ENCODE peak calls at places on chromosomes 4 and X, in four cellular contexts. R is colonic mucosa, B is tibial artery, Y is A549. F is an unnamed sample. For H3K4me1, the result is how much of the 10 kb centered on the place peaks cover.

GRCh38 chr4:114598191-114599121 is at the start of gene UGT8:
- DNase-seq in R (peak), Y (peak), B (no peak), F (no peak)

GRCh38 chr4:680565-680930 is 6.2 kb downstream of the MYL5 start:
- DNase-seq in Y (no peak), R (no peak), B (no peak), F (no peak)

GRCh38 chrX:107290019-107290418 is 83.6 kb downstream of the DNAAF6 start:
- DNase-seq in R (no peak), Y (no peak), B (no peak), F (no peak)

GRCh38 chr4:169621754-169622481 is 1.5 kb downstream of the CLCN3 start:
- DNase-seq in Y (peak), R (no peak), B (no peak), F (peak)

GRCh38 chr4:137541866-137542648 is 9.8 kb upstream of the PCDH18 start:
- DNase-seq in R (no peak), B (no peak), Y (no peak), F (no peak)

GRCh38 chr4:113452868-113453620 is 308.5 kb downstream of the CAMK2D start:
- DNase-seq in Y (peak), R (no peak), B (no peak), F (no peak)

GRCh38 chr4:129453524-129453923 is 357.6 kb downstream of the C4orf33 start:
- DNase-seq in R (no peak), B (no peak), Y (no peak), F (no peak)

GRCh38 chr4:29240641-29241040 is 1479.5 kb upstream of the PCDH7 start:
- DNase-seq in Y (no peak), B (no peak), R (no peak), F (no peak)

GRCh38 chr4:80136238-80136637 is 61.1 kb upstream of the PRDM8 start:
- DNase-seq in B (no peak), R (no peak), Y (no peak), F (no peak)

GRCh38 chr4:118682928-118683327 is 2.3 kb upstream of the METTL14 start:
- DNase-seq in B (no peak), Y (peak), R (no peak), F (peak)

GRCh38 chrX:100072286-100072685 is 337.8 kb downstream of the PCDH19 start:
- DNase-seq in R (no peak), B (no peak), Y (no peak), F (no peak)

GRCh38 chr4:22391548-22391947 is 124.3 kb downstream of the ADGRA3 start:
- DNase-seq in B (no peak), R (no peak), Y (no peak), F (no peak)

GRCh38 chr4:152462715-152463114 is 73.2 kb downstream of the FBXW7 start:
- DNase-seq in Y (no peak), B (no peak), R (no peak), F (no peak)
- H3K4me1 ChIP-seq in Y (under half), B (under half), R (under half), F (under half)

DNA sequence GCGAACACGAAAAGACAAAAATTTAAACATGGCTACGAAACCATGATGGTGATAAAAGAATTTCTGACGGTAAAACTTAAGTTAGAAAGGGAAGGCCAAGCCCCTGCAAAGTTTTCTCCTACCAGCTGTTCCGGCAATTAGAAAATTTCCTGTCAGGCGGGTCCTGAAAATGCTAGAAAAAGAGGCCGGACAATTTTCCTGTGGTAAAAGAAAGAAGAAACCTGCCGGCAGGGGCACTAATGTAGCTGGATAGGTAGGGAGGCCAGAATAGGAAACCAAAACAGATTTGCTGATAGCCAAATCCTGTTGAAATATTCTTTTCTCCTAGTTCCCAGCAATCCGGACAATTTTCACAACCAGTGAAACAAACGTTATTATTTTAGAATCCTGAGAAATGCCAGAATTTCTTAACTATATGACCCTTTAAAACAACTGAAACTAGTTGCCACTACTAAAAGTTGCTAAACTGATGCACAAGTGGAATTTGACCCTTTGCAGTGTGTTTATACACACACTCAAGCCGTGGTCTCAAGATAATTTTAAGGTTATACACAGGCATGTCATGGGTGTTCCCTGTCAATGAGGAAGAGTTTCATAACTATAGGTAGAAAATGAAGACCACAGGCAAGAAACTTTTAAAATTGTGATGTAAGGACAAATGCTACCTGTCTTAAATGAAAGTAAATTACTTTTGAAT is 47.8 kb downstream of the RPS6KA3 start:
- DNase-seq in R (peak), Y (peak), B (peak), F (no peak)
- TF ChIP-seq CTCF in R (no peak), Y (peak), B (no peak), F (no peak)

GRCh38 chr4:184856277-184856609 is 30.5 kb upstream of the ACSL1 start:
- DNase-seq in Y (no peak), B (no peak), R (no peak), F (no peak)
- H3K27ac ChIP-seq in Y (no peak), B (no peak), R (no peak), F (no peak)

DNA sequence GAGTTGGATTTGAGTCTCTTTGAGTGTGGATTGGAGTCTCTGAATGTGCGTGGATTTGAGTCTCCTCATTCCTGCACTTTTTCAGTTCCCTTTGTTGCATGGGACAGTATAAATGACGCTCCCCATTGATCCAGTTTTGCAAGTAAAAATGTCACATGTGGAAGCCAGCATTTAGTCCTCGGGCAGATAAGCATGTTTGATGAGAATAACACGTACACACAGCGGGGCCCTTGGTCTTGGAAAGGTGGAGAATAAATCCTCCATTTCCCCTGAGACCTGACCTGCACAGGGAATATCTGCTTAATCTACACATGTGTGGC is 8.1 kb downstream of the P2RY8 start:
- DNase-seq in R (no peak), B (no peak), Y (no peak), F (no peak)
- H3K4me1 ChIP-seq in R (under half), B (under half), Y (under half), F (under half)

GRCh38 chrX:19658030-19658429 is 142.7 kb upstream of the MAP3K15 start:
- DNase-seq in Y (no peak), R (no peak), B (no peak), F (no peak)

GRCh38 chrX:19655032-19655431 is 139.7 kb upstream of the MAP3K15 start:
- DNase-seq in B (no peak), R (no peak), Y (no peak), F (no peak)

GRCh38 chrX:19661977-19662376 is 146.7 kb upstream of the MAP3K15 start:
- DNase-seq in B (no peak), R (no peak), Y (no peak), F (no peak)

GRCh38 chrX:19660604-19661003 is 145.3 kb upstream of the MAP3K15 start:
- DNase-seq in Y (no peak), B (no peak), R (no peak), F (no peak)

GRCh38 chrX:19659929-19660328 is 144.6 kb upstream of the MAP3K15 start:
- DNase-seq in Y (peak), B (no peak), R (no peak), F (no peak)
- TF ChIP-seq CTCF in Y (no peak), B (no peak), R (no peak), F (no peak)

GRCh38 chr4:151473521-151474097 is 64.6 kb downstream of the FHIP1A start:
- DNase-seq in Y (no peak), B (no peak), R (no peak), F (peak)

GRCh38 chr4:151472297-151472696 is 63.3 kb downstream of the FHIP1A start:
- DNase-seq in B (no peak), Y (no peak), R (no peak), F (no peak)

GRCh38 chr4:151468715-151469696 is 60.0 kb downstream of the FHIP1A start:
- DNase-seq in Y (no peak), B (no peak), R (no peak), F (no peak)

GRCh38 chr4:151472711-151473110 is 63.7 kb downstream of the FHIP1A start:
- DNase-seq in Y (no peak), R (no peak), B (no peak), F (no peak)

DNA sequence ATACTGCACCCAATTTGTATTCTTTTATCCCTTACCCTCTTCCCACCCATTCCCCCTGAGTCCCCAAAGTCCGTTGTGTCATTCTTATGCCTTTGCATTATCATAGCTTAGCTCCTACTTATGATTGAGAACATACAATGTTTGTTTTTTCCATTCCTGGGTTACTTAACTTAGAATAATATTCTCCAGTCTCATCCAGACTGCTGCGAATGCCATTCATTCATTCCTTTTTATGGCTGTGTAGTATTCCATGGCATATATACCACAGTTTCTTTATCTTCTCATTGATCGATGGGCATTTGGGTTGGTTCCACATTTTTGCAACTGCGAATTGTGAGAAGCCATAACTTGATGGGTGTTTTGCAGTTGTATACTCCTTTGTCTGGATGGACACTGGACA is 62.8 kb downstream of the FHIP1A start:
- DNase-seq in R (no peak), Y (no peak), B (no peak), F (no peak)
- H3K27ac ChIP-seq in R (no peak), Y (no peak), B (no peak), F (no peak)

GRCh38 chr4:184437988-184438774 is 36.2 kb downstream of the IRF2 start:
- DNase-seq in R (no peak), B (no peak), Y (no peak), F (no peak)

GRCh38 chr4:184440593-184441358 is 33.6 kb downstream of the IRF2 start:
- DNase-seq in B (no peak), Y (no peak), R (no peak), F (no peak)

GRCh38 chr4:184439856-184440592 is 34.3 kb downstream of the IRF2 start:
- DNase-seq in Y (no peak), B (no peak), R (no peak), F (no peak)

GRCh38 chr4:184437565-184437964 is 36.8 kb downstream of the IRF2 start:
- DNase-seq in Y (no peak), B (no peak), R (no peak), F (no peak)

GRCh38 chr4:184439386-184439785 is 35.0 kb downstream of the IRF2 start:
- DNase-seq in Y (no peak), R (no peak), B (no peak), F (no peak)
- H3K4me1 ChIP-seq in Y (under half), R (under half), B (under half), F (under half)

F was measured in MM.1S.